ENCODE peak calls at places on chromosome 12, in six cellular contexts. W is heart left ventricle, P is right atrium auricular region, Q is A549, U is GM23338, G is ovary. O is an unnamed sample.

GRCh38 chr12:1912580-1913376 is 5.7 kb downstream of the CACNA2D4 start:
- DNase-seq in W (no peak), P (no peak), Q (no peak), U (no peak), G (no peak), O (no peak)

GRCh38 chr12:106235770-106236169 is 12.1 kb downstream of the CKAP4 start:
- DNase-seq in W (no peak), P (no peak), Q (no peak), U (no peak), G (no peak), O (no peak)

GRCh38 chr12:31234955-31235867 is 90.7 kb downstream of the SINHCAF start:
- DNase-seq in W (no peak), P (no peak), Q (peak), U (peak), G (no peak), O (peak)

GRCh38 chr12:67424784-67425183 is 155.6 kb downstream of the CAND1 start:
- DNase-seq in W (no peak), P (no peak), Q (peak), U (no peak), G (no peak), O (no peak)

GRCh38 chr12:62934799-62935674 is at the start of gene PPM1H:
- DNase-seq in W (peak), P (peak), Q (peak), U (peak), G (peak), O (peak)

GRCh38 chr12:17301544-17301943 is 695.6 kb upstream of the LMO3 start:
- DNase-seq in W (no peak), P (no peak), Q (no peak), U (peak), G (no peak), O (no peak)

GRCh38 chr12:102503056-102503681 is 22.8 kb upstream of the IGF1 start:
- DNase-seq in W (no peak), P (no peak), Q (no peak), U (no peak), G (no peak), O (no peak)

GRCh38 chr12:59570134-59570533 is 25.7 kb upstream of the SLC16A7 start:
- DNase-seq in W (no peak), P (no peak), Q (peak), U (no peak), G (no peak), O (no peak)

GRCh38 chr12:51753980-51754675 is 94.4 kb downstream of the FIGNL2 start:
- DNase-seq in W (no peak), P (no peak), Q (no peak), U (no peak), G (no peak), O (no peak)

GRCh38 chr12:62438098-62438692 is 28.4 kb upstream of the MON2 start:
- DNase-seq in W (peak), P (peak), Q (peak), U (peak), G (peak), O (peak)

GRCh38 chr12:9925746-9926393 is 6.3 kb downstream of the CLEC2A start:
- DNase-seq in W (no peak), P (no peak), Q (peak), U (peak), G (no peak), O (peak)

GRCh38 chr12:7859552-7859951 is 13.2 kb downstream of the SLC2A14 start:
- DNase-seq in W (no peak), P (no peak), Q (no peak), U (no peak), G (no peak), O (no peak)

DNA sequence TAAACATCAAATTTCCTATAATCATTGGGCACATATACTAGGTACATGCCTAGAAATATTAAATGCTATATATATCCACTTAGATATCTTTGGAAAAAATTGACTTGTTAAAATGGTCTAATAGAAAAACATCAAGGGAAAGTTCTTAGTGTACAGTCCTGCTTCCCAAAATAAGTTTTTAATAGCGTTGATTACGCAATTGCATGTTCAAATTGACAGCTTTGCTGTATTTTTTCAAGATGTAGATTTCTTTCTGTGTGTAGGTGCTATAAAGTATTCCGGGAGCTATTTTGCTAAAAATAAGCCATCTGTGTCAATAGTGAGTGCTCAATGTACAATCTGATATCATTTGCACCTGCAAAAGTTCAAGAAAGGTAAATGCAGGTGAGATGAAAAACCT is 463.9 kb upstream of the ATP2B1 start:
- DNase-seq in W (no peak), P (no peak), Q (no peak), U (no peak), G (no peak), O (no peak)
- H3K27ac ChIP-seq in W (no peak), P (no peak), Q (no peak), U (no peak), G (no peak), O (no peak)

GRCh38 chr12:32680787-32681186 is 1.7 kb downstream of the DNM1L start:
- DNase-seq in W (no peak), P (no peak), Q (no peak), U (no peak), G (no peak), O (no peak)
- H3K27ac ChIP-seq in W (no peak), P (peak), Q (no peak), U (no peak), G (no peak), O (no peak)

GRCh38 chr12:65765436-65765813 is 58.9 kb upstream of the HMGA2 start:
- DNase-seq in W (no peak), P (no peak), Q (no peak), U (no peak), G (no peak), O (no peak)
- H3K27ac ChIP-seq in W (no peak), P (peak), Q (no peak), U (no peak), G (no peak), O (no peak)

DNA sequence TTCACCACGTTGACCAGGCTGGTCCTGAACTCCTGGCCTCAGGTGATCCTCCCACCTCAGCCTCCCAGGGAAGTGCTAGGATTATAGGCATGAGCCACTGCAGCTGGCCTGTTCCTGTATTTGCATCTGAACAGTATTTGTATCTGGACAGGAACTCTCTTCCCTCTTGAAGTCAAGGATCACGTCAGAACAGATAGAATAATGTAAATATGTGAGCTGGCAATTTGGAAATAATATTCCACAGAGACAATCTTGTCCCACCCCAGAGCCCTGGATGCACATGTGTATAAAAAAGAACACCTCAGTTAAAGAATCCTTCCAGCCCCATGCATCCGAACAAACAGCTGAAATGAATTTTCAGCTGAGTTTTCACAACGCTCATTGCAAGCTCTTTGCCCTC is 118.3 kb downstream of the VEZT start:
- DNase-seq in W (no peak), P (no peak), Q (peak), U (no peak), G (no peak), O (no peak)
- H3K27ac ChIP-seq in W (peak), P (peak), Q (peak), U (peak), G (no peak), O (peak)

GRCh38 chr12:113088037-113088436 is 31.5 kb downstream of the DTX1 start:
- DNase-seq in W (no peak), P (no peak), Q (no peak), U (no peak), G (no peak), O (no peak)

GRCh38 chr12:113090740-113091139 is 34.2 kb downstream of the DTX1 start:
- DNase-seq in W (no peak), P (no peak), Q (no peak), U (no peak), G (no peak), O (no peak)

GRCh38 chr12:113088971-113089756 is 32.6 kb downstream of the DTX1 start:
- DNase-seq in W (no peak), P (no peak), Q (no peak), U (no peak), G (no peak), O (no peak)

GRCh38 chr12:113091506-113091905 is 35.0 kb downstream of the DTX1 start:
- DNase-seq in W (no peak), P (no peak), Q (no peak), U (no peak), G (no peak), O (no peak)

DNA sequence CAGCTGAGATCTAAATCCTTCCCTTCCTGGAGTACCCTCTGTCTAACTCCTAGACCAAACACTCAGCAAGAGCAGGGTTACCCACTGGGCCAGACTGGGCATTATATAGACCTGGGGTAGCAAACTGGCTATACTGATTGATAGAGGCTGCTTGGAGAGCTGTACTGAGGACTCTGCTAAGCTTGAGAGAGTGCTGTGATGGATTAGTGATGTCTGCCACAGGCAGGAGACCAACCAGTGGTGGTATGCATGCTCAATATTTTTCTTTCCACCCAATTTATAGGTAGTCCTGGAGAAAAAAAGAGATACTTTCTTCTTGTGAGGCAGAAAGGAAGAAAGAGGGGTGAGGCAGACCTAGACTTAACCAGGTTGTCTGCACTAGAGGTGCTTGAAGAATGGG is 33.3 kb downstream of the DTX1 start:
- DNase-seq in W (no peak), P (no peak), Q (no peak), U (no peak), G (no peak), O (no peak)
- H3K27ac ChIP-seq in W (no peak), P (no peak), Q (no peak), U (no peak), G (no peak), O (no peak)

GRCh38 chr12:84077692-84078091 is 834.9 kb downstream of the SLC6A15 start:
- DNase-seq in W (no peak), P (no peak), Q (no peak), U (no peak), G (no peak), O (no peak)
- H3K27ac ChIP-seq in W (no peak), P (no peak), Q (no peak), U (no peak), G (no peak), O (no peak)

DNA sequence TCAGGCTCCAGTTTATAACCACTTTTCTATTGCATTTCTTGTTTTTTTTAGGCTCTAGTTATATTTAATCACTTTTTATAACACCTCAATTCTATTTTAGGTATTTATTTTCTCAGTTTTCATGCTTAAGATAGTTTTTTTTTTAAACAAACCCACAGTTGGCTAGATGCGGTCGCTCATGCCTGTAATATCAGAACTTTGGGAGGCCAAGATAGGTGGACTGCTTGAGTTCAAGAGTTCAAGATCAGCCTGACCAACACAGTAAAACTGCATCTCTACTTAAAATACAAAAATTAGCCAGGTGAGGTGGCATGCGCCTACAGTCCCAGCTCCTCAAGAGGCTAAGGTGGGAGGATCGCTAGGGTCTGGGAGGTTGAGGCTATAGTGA is 93.0 kb downstream of the PPP1R12A start:
- DNase-seq in W (no peak), P (no peak), Q (no peak), U (no peak), G (no peak), O (no peak)
- H3K27ac ChIP-seq in W (peak), P (peak), Q (no peak), U (no peak), G (no peak), O (no peak)

GRCh38 chr12:12734054-12734453 is 16.9 kb downstream of the CDKN1B start:
- DNase-seq in W (no peak), P (no peak), Q (no peak), U (no peak), G (no peak), O (no peak)

GRCh38 chr12:12735301-12735700 is 18.1 kb downstream of the CDKN1B start:
- DNase-seq in W (no peak), P (no peak), Q (no peak), U (no peak), G (no peak), O (no peak)

GRCh38 chr12:12733118-12733517 is 15.9 kb downstream of the CDKN1B start:
- DNase-seq in W (no peak), P (no peak), Q (no peak), U (no peak), G (no peak), O (no peak)

GRCh38 chr12:12736759-12737676 is 19.9 kb downstream of the CDKN1B start:
- DNase-seq in W (no peak), P (no peak), Q (peak), U (peak), G (no peak), O (no peak)

GRCh38 chr12:12734561-12735071 is 17.4 kb downstream of the CDKN1B start:
- DNase-seq in W (no peak), P (no peak), Q (no peak), U (no peak), G (no peak), O (no peak)
- H3K27ac ChIP-seq in W (peak), P (peak), Q (no peak), U (no peak), G (peak), O (no peak)

GRCh38 chr12:65305346-65305950 is 27.0 kb downstream of the MSRB3 start:
- DNase-seq in W (no peak), P (no peak), Q (no peak), U (no peak), G (no peak), O (no peak)
- H3K27ac ChIP-seq in W (no peak), P (no peak), Q (no peak), U (no peak), G (no peak), O (no peak)

O was measured in WERI-Rb-1.